ENCODE peak calls at places on chromosomes 16 and 17, in six cellular contexts. D is KBM-7; C is activated CD4-positive, alpha-beta T cell treated with anti-CD3 and anti-CD28 coated beads for 1 hour; S is NCI-H345; T is GM12878; I is AG09319. G is an unnamed sample.
A peak's percentile ranks its signal among the peaks of the same experiment; 100 is the strongest.

GRCh38 chr16:27698266-27698665 is 148.3 kb downstream of the KATNIP start:
- DNase-seq in T (no peak), I (no peak), D (peak; percentile 21), C (no peak), S (no peak), G (no peak)

GRCh38 chr17:78722101-78722761 is 59.8 kb downstream of the CYTH1 start:
- DNase-seq in C (no peak), I (no peak), D (no peak), T (no peak), S (no peak), G (no peak)

GRCh38 chr17:43175213-43176118 is 4.5 kb downstream of the NBR1 start:
- DNase-seq in C (no peak), T (no peak), S (no peak), D (no peak), I (no peak), G (no peak)

GRCh38 chr16:17359778-17360177 is 111.0 kb downstream of the XYLT1 start:
- DNase-seq in I (no peak), S (no peak), T (no peak), D (peak; percentile 68), C (no peak), G (no peak)

GRCh38 chr16:55811811-55812210 is 21.1 kb downstream of the CES1 start:
- DNase-seq in I (no peak), S (no peak), T (no peak), C (no peak), D (no peak), G (no peak)

GRCh38 chr16:12426122-12426521 is 377.6 kb downstream of the CPPED1 start:
- DNase-seq in I (no peak), S (peak; percentile 58), T (no peak), C (no peak), D (no peak), G (peak; percentile 7)

GRCh38 chr17:55005520-55005919 is 37.0 kb downstream of the STXBP4 start:
- DNase-seq in T (no peak), S (no peak), C (no peak), D (peak; percentile 31), I (no peak), G (peak; percentile 54)

GRCh38 chr17:17751489-17751995 is 70.3 kb downstream of the RAI1 start:
- DNase-seq in D (no peak), T (no peak), S (no peak), I (no peak), C (no peak), G (no peak)

GRCh38 chr16:11100239-11100750 is 155.7 kb downstream of the SOCS1 start:
- DNase-seq in I (peak; percentile 74), T (peak; percentile 74), S (no peak), C (no peak), D (peak; percentile 44), G (peak; percentile 63)

GRCh38 chr17:60371818-60372510 is 20.0 kb downstream of the USP32 start:
- DNase-seq in D (peak; percentile 77), S (no peak), I (no peak), T (no peak), C (no peak), G (peak; percentile 30)

GRCh38 chr16:30069575-30070462 is 4.3 kb downstream of the ALDOA start:
- DNase-seq in D (no peak), C (no peak), T (no peak), S (no peak), I (no peak), G (no peak)

GRCh38 chr17:31061678-31062077 is 33.1 kb upstream of the NF1 start:
- DNase-seq in D (peak; percentile 35), T (no peak), I (no peak), C (no peak), S (no peak), G (no peak)

GRCh38 chr17:14755002-14755401 is 454.1 kb downstream of the HS3ST3B1 start:
- DNase-seq in S (no peak), I (no peak), D (no peak), C (no peak), T (no peak), G (no peak)

GRCh38 chr17:28908640-28909098 is 5.8 kb upstream of the DHRS13 start:
- DNase-seq in T (no peak), C (no peak), D (no peak), I (peak; percentile 43), S (no peak), G (peak; percentile 36)

GRCh38 chr17:6108987-6109386 is 38.8 kb downstream of the WSCD1 start:
- DNase-seq in C (no peak), S (no peak), D (no peak), T (no peak), I (no peak), G (no peak)

GRCh38 chr17:28963212-28963611 is 11.9 kb upstream of the PHF12 start:
- DNase-seq in S (no peak), I (no peak), D (no peak), C (no peak), T (no peak), G (no peak)

GRCh38 chr17:35460354-35460851 is 11.8 kb upstream of the SLFN13 start:
- DNase-seq in S (peak; percentile 42), T (peak; percentile 39), C (peak; percentile 21), D (no peak), I (no peak), G (peak; percentile 9)

GRCh38 chr17:61309857-61310256 is 89.8 kb upstream of the TBX2 start:
- DNase-seq in S (no peak), C (no peak), D (no peak), T (no peak), I (no peak), G (peak; percentile 69)

GRCh38 chr17:42554250-42555121 is 1.8 kb downstream of the HSD17B1 start:
- DNase-seq in C (peak; percentile 50), I (no peak), D (peak; percentile 85), T (no peak), S (peak; percentile 71), G (peak; percentile 49)

GRCh38 chr16:4704491-4704890 is 11.1 kb downstream of the NUDT16L1 start:
- DNase-seq in C (no peak), S (no peak), I (no peak), D (no peak), T (no peak), G (no peak)

GRCh38 chr17:64171041-64171440 is 41.1 kb upstream of the ERN1 start:
- DNase-seq in I (no peak), T (no peak), D (no peak), C (no peak), S (no peak), G (no peak)

GRCh38 chr17:58529275-58529674 is 14.8 kb upstream of the MTMR4 start:
- DNase-seq in C (no peak), D (no peak), S (no peak), I (no peak), T (no peak), G (no peak)

GRCh38 chr16:69084301-69084700 is 21.2 kb upstream of the HAS3 start:
- DNase-seq in D (no peak), I (no peak), T (no peak), S (no peak), C (no peak), G (no peak)

GRCh38 chr16:668519-669171 is 713 bp downstream of the RHOT2 start:
- DNase-seq in T (no peak), S (no peak), I (no peak), D (no peak), C (no peak), G (no peak)

GRCh38 chr16:81767987-81768592 is 11.0 kb upstream of the PLCG2 start:
- DNase-seq in S (peak; percentile 61), C (no peak), D (no peak), I (no peak), T (no peak), G (peak; percentile 59)

GRCh38 chr16:27798241-27798640 is 248.3 kb downstream of the KATNIP start:
- DNase-seq in S (no peak), I (no peak), T (no peak), C (no peak), D (no peak), G (no peak)

GRCh38 chr17:80737106-80738019 is 192.7 kb downstream of the RPTOR start:
- DNase-seq in S (no peak), D (peak; percentile 87), T (peak; percentile 81), C (no peak), I (no peak), G (no peak)

GRCh38 chr17:72662827-72663190 is 429.7 kb downstream of the SLC39A11 start:
- DNase-seq in S (no peak), D (no peak), C (no peak), T (no peak), I (no peak), G (no peak)

GRCh38 chr17:16100737-16101400 is 101.2 kb downstream of the TTC19 start:
- DNase-seq in C (no peak), S (no peak), T (no peak), D (no peak), I (no peak), G (no peak)

GRCh38 chr16:54000361-54000760 is 286.2 kb downstream of the IRX3 start:
- DNase-seq in C (no peak), D (no peak), S (no peak), I (no peak), T (no peak), G (no peak)